ENCODE peak calls at places on chromosomes 7 and 10, in six cellular contexts. F is spleen, R is nephron progenitor cell, L is hepatocyte, V is endodermal cell, I is lower leg skin. Y is an unnamed sample.

GRCh38 chr7:133650487-133651292 is 397.8 kb downstream of the EXOC4 start:
- DNase-seq in F (no peak), R (no peak), L (no peak), V (no peak), I (no peak), Y (no peak)

GRCh38 chr10:8183241-8183704 is 128.8 kb downstream of the GATA3 start:
- DNase-seq in F (no peak), R (no peak), L (peak; percentile 9), V (no peak), I (no peak), Y (peak; percentile 33)

GRCh38 chr10:32239770-32240169 is 107.2 kb downstream of the EPC1 start:
- DNase-seq in F (no peak), R (no peak), L (no peak), V (no peak), I (no peak), Y (peak; percentile 47)

GRCh38 chr10:28627102-28627501 is 50.2 kb upstream of the BAMBI start:
- DNase-seq in F (no peak), R (no peak), L (no peak), V (no peak), I (no peak), Y (no peak)

GRCh38 chr7:111833461-111833860 is 271.2 kb upstream of the IMMP2L start:
- DNase-seq in F (no peak), R (no peak), L (no peak), V (no peak), I (no peak), Y (peak; percentile 28)

GRCh38 chr10:120415709-120416330 is 41.2 kb upstream of the PLPP4 start:
- DNase-seq in F (no peak), R (no peak), L (no peak), V (no peak), I (no peak), Y (peak; percentile 69)

GRCh38 chr7:112453505-112454171 is 3.4 kb downstream of the IFRD1 start:
- DNase-seq in F (no peak), R (no peak), L (no peak), V (no peak), I (no peak), Y (peak; percentile 42)

GRCh38 chr10:131760416-131761166 is 140.2 kb upstream of the PPP2R2D start:
- DNase-seq in F (no peak), R (no peak), L (no peak), V (peak; percentile 76), I (no peak), Y (no peak)

GRCh38 chr7:130441408-130441854 is 615 bp upstream of the CEP41 start:
- DNase-seq in F (no peak), R (peak; percentile 12), L (peak; percentile 39), V (peak; percentile 74), I (no peak), Y (no peak)

GRCh38 chr10:58001159-58001558 is 266.5 kb downstream of the IPMK start:
- DNase-seq in F (no peak), R (no peak), L (no peak), V (no peak), I (no peak), Y (no peak)

GRCh38 chr7:127690337-127690736 is 38.3 kb downstream of the SND1 start:
- DNase-seq in F (no peak), R (no peak), L (no peak), V (no peak), I (no peak), Y (no peak)
- TF ChIP-seq CTCF in F (no peak), R (no peak), L (no peak), V (no peak), I (no peak), Y (no peak)

GRCh38 chr10:48332166-48332870 is 25.8 kb downstream of the MAPK8 start:
- DNase-seq in F (no peak), R (no peak), L (no peak), V (no peak), I (no peak), Y (no peak)
- TF ChIP-seq CTCF in F (no peak), R (no peak), L (no peak), V (no peak), I (no peak), Y (no peak)

GRCh38 chr7:4265676-4266075 is 416.4 kb upstream of the FOXK1 start:
- DNase-seq in F (peak; percentile 58), R (no peak), L (no peak), V (no peak), I (peak; percentile 78), Y (no peak)
- TF ChIP-seq CTCF in F (no peak), R (no peak), L (no peak), V (no peak), I (no peak), Y (no peak)

GRCh38 chr7:158443014-158443687 is 144.5 kb downstream of the PTPRN2 start:
- DNase-seq in F (no peak), R (no peak), L (no peak), V (peak; percentile 61), I (peak; percentile 74), Y (no peak)
- TF ChIP-seq CTCF in F (no peak), R (no peak), L (no peak), V (peak; percentile 40), I (no peak), Y (no peak)

GRCh38 chr10:76581685-76582084 is 1055.9 kb downstream of the KCNMA1 start:
- DNase-seq in F (no peak), R (no peak), L (no peak), V (peak; percentile 10), I (no peak), Y (no peak)
- TF ChIP-seq CTCF in F (no peak), R (no peak), L (no peak), V (no peak), I (no peak), Y (no peak)

GRCh38 chr10:133361227-133361626 is 3.4 kb upstream of the FUOM start:
- DNase-seq in F (no peak), R (no peak), L (no peak), V (no peak), I (no peak), Y (no peak)
- TF ChIP-seq CTCF in F (no peak), R (no peak), L (no peak), V (no peak), I (no peak), Y (no peak)

GRCh38 chr10:72277996-72278667 is 4.4 kb downstream of the DDIT4 start:
- DNase-seq in F (no peak), R (no peak), L (no peak), V (no peak), I (no peak), Y (no peak)

GRCh38 chr10:72276421-72277339 is 3.0 kb downstream of the DDIT4 start:
- DNase-seq in F (no peak), R (no peak), L (peak; percentile 60), V (no peak), I (no peak), Y (no peak)

GRCh38 chr10:72277340-72277995 is 3.7 kb downstream of the DDIT4 start:
- DNase-seq in F (no peak), R (no peak), L (no peak), V (no peak), I (no peak), Y (no peak)

GRCh38 chr10:72276013-72276387 is 2.3 kb downstream of the DDIT4 start:
- DNase-seq in F (no peak), R (no peak), L (no peak), V (no peak), I (no peak), Y (no peak)

DNA sequence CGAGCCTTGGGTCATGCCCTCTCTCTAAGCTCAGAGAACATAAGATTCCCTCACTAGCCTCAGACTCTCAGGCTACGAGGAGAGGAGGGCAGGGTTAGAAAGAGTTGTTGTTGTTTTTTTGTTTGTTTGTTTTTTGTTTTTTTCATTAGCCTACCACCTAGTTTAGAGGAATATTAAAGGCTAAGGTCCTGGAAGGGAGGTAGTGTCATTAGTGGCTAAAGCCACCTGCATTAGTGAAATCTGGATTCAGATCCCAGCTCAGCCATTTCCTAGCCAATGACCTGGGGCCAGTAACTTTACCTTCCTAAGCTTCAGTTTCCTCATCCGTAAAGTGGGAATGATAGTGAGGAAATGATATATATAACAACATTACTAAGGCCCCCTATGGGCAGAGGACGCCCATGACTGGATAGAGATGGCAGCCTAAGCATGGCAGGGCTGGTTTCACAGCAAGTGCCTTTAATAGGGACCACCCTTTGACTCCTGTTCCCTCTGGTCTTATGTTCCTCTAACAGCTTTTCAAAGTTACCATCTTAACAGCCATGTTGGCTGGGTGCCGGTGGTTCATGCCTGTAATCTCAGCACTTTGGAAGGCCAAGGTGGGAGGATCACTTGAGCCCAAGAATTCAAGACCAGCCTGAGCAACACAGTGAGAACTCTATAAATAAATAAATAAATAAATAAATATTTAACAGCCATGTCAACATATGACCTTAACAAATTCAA is 5.1 kb downstream of the DDIT4 start:
- DNase-seq in F (no peak), R (no peak), L (no peak), V (no peak), I (no peak), Y (no peak)
- TF ChIP-seq CTCF in F (no peak), R (no peak), L (no peak), V (peak; percentile 55), I (no peak), Y (peak; percentile 24)